ENCODE peak calls at places on chromosomes 12 and 14, in four cellular contexts. G is NCI-H1694; Z is CD8-positive, alpha-beta T cell; O is lower leg skin. T is an unnamed sample.

GRCh38 chr12:7404275-7404674 is 39.7 kb downstream of the CD163L1 start:
- DNase-seq in G (no peak), Z (no peak), O (no peak), T (no peak)

GRCh38 chr12:62291888-62292760 is 31.9 kb downstream of the USP15 start:
- DNase-seq in G (no peak), Z (no peak), O (no peak), T (no peak)

GRCh38 chr14:105849933-105850626 is 323.7 kb downstream of the TMEM121 start:
- DNase-seq in G (no peak), Z (no peak), O (no peak), T (peak; percentile 44)

GRCh38 chr14:96484391-96484790 is 17.8 kb upstream of the PAPOLA start:
- DNase-seq in G (no peak), Z (no peak), O (no peak), T (no peak)

GRCh38 chr12:55729592-55730446 is 1.0 kb upstream of the CD63 start:
- DNase-seq in G (peak; percentile 83), Z (peak; percentile 43), O (peak; percentile 94), T (peak; percentile 97)

GRCh38 chr12:121334513-121335343 is 17.5 kb downstream of the ANAPC5 start:
- DNase-seq in G (peak; percentile 77), Z (peak; percentile 14), O (no peak), T (no peak)

GRCh38 chr14:94588311-94588710 is 7.1 kb downstream of the SERPINA5 start:
- DNase-seq in G (no peak), Z (no peak), O (no peak), T (no peak)

GRCh38 chr12:49887091-49887490 is 16.6 kb downstream of the FAIM2 start:
- DNase-seq in G (no peak), Z (no peak), O (no peak), T (no peak)

GRCh38 chr12:125187780-125188741 is 122.8 kb downstream of the AACS start:
- DNase-seq in G (no peak), Z (no peak), O (no peak), T (no peak)

GRCh38 chr14:23095196-23096108 is at the start of gene C14orf119:
- DNase-seq in G (no peak), Z (peak; percentile 100), O (peak; percentile 100), T (peak; percentile 100)

GRCh38 chr14:60506010-60506409 is 2.9 kb upstream of the SIX6 start:
- DNase-seq in G (no peak), Z (no peak), O (no peak), T (no peak)

GRCh38 chr14:69882086-69882864 is 3.1 kb downstream of the SMOC1 start:
- DNase-seq in G (no peak), Z (no peak), O (no peak), T (no peak)

GRCh38 chr14:41604793-41605534 is 1.7 kb upstream of the LRFN5 start:
- DNase-seq in G (peak; percentile 65), Z (no peak), O (peak; percentile 16), T (no peak)

GRCh38 chr12:108381793-108382436 is 42.8 kb upstream of the CMKLR1 start:
- DNase-seq in G (no peak), Z (no peak), O (no peak), T (no peak)

GRCh38 chr12:103858953-103859601 is 18.0 kb upstream of the NT5DC3 start:
- DNase-seq in G (no peak), Z (no peak), O (peak; percentile 78), T (peak; percentile 76)

GRCh38 chr12:94318178-94318577 is 141.5 kb downstream of the CEP83 start:
- DNase-seq in G (no peak), Z (no peak), O (no peak), T (no peak)

GRCh38 chr14:23364164-23364571 is 804 bp downstream of the EFS start:
- DNase-seq in G (no peak), Z (no peak), O (peak; percentile 72), T (peak; percentile 80)

GRCh38 chr12:84730561-84731162 is 181.9 kb downstream of the SLC6A15 start:
- DNase-seq in G (no peak), Z (no peak), O (no peak), T (no peak)

GRCh38 chr12:71772728-71773127 is 18.1 kb downstream of the RAB21 start:
- DNase-seq in G (no peak), Z (no peak), O (no peak), T (no peak)

GRCh38 chr14:71532349-71532748 is 399.9 kb upstream of the RGS6 start:
- DNase-seq in G (no peak), Z (no peak), O (no peak), T (peak; percentile 60)

GRCh38 chr12:65532162-65532561 is 253.7 kb downstream of the MSRB3 start:
- DNase-seq in G (no peak), Z (no peak), O (no peak), T (no peak)

GRCh38 chr12:28497889-28498411 is 307.7 kb downstream of the CCDC91 start:
- DNase-seq in G (no peak), Z (no peak), O (no peak), T (no peak)

GRCh38 chr12:108799528-108800243 is 57.7 kb downstream of the SSH1 start:
- DNase-seq in G (no peak), Z (no peak), O (no peak), T (no peak)

GRCh38 chr14:55000381-55000780 is 26.5 kb downstream of the WDHD1 start:
- DNase-seq in G (no peak), Z (no peak), O (no peak), T (no peak)

GRCh38 chr12:27505124-27505523 is 18.9 kb upstream of the PPFIBP1 start:
- DNase-seq in G (no peak), Z (no peak), O (no peak), T (no peak)

GRCh38 chr12:118377005-118377890 is 893 bp downstream of the SUDS3 start:
- DNase-seq in G (no peak), Z (no peak), O (no peak), T (no peak)

GRCh38 chr14:96739511-96739910 is 57.7 kb upstream of the VRK1 start:
- DNase-seq in G (no peak), Z (no peak), O (no peak), T (no peak)

GRCh38 chr12:24608637-24609285 is 340.1 kb downstream of the BCAT1 start:
- DNase-seq in G (no peak), Z (no peak), O (no peak), T (no peak)

GRCh38 chr14:99383457-99384428 is 96.9 kb downstream of the SETD3 start:
- DNase-seq in G (no peak), Z (no peak), O (no peak), T (no peak)